ENCODE peak calls at places on chromosomes 5 and 9, in nine cellular contexts. A, K, Y, U, D, Q, F, R and M are unnamed samples.

GRCh38 chr5:317086-317811 is 4.3 kb upstream of the AHRR start:
- DNase-seq in Q (no peak), K (peak; percentile 73), R (no peak), D (peak; percentile 74), U (no peak), F (no peak), A (peak; percentile 93), Y (peak; percentile 79), M (no peak)

GRCh38 chr9:87324613-87325194 is 173.0 kb upstream of the DAPK1 start:
- DNase-seq in K (peak; percentile 58), R (peak; percentile 10), F (no peak), Q (no peak), U (no peak), D (peak; percentile 79), Y (peak; percentile 86), A (peak; percentile 84), M (peak; percentile 37)

GRCh38 chr5:14848385-14848784 is 23.2 kb downstream of the ANKH start:
- DNase-seq in F (no peak), R (no peak), D (no peak), U (no peak), A (no peak), K (no peak), Q (no peak), Y (no peak), M (no peak)

GRCh38 chr9:85178486-85178885 is 509.0 kb downstream of the NTRK2 start:
- DNase-seq in A (no peak), Y (no peak), K (no peak), D (no peak), Q (no peak), R (no peak), U (no peak), F (peak; percentile 60), M (no peak)

GRCh38 chr9:12859704-12860251 is 85.0 kb downstream of the LURAP1L start:
- DNase-seq in K (peak; percentile 90), D (peak; percentile 79), Y (peak; percentile 67), A (peak; percentile 90), F (peak; percentile 82), R (no peak), U (no peak), Q (no peak), M (no peak)

GRCh38 chr9:18720691-18721090 is 246.7 kb downstream of the ADAMTSL1 start:
- DNase-seq in U (no peak), R (no peak), Y (no peak), K (peak; percentile 19), D (no peak), A (peak; percentile 62), Q (no peak), F (no peak), M (no peak)

GRCh38 chr5:67774153-67774552 is 441.4 kb upstream of the PIK3R1 start:
- DNase-seq in Q (no peak), F (no peak), K (no peak), U (no peak), A (peak; percentile 51), D (peak; percentile 65), R (no peak), Y (peak; percentile 69), M (no peak)

GRCh38 chr5:96214442-96215197 is 218.4 kb downstream of the PCSK1 start:
- DNase-seq in F (peak; percentile 73), Y (no peak), U (no peak), D (peak; percentile 21), Q (no peak), K (no peak), R (no peak), A (peak; percentile 17), M (no peak)

DNA sequence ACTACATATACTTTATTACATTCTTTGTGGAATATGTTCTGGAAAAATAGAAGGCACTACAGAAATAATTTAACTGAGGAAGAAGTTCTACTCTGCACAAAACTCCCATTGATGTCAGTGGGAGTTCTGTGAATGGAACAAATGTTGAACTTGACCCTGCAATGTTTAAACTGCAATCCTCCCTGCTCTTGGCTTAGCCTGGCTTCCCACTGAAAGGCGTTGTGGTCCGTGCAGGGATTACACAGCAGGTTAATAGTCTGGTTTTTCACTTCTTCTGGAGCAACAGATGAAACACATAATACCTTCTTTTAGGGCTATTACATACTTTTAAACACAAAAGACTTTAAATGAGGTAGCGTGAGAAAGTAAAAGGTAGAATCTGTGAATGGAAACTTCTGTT is 12.9 kb upstream of the ERBIN start:
- DNase-seq in A (peak; percentile 24), U (no peak), K (no peak), D (peak; percentile 25), Y (no peak), Q (no peak), R (no peak), F (no peak), M (no peak)
- H3K4me3 ChIP-seq in A (no peak overlapping the region), U (no peak overlapping the region), K (no peak overlapping the region), D (no peak overlapping the region), Y (no peak overlapping the region), Q (no peak overlapping the region), R (no peak overlapping the region), F (no peak overlapping the region), M (no peak overlapping the region)

GRCh38 chr5:177447611-177448243 is 1.1 kb downstream of the PRR7 start:
- DNase-seq in A (peak; percentile 90), R (no peak), D (peak; percentile 81), Q (no peak), Y (peak; percentile 83), F (peak; percentile 79), U (peak; percentile 86), K (peak; percentile 95), M (no peak)
- H3K4me3 ChIP-seq in A (peak overlapping the region; percentile 7), R (no peak overlapping the region), D (peak overlapping the region; percentile 28), Q (no peak overlapping the region), Y (peak overlapping the region; percentile 40), F (peak overlapping the region; percentile 58), U (no peak overlapping the region), K (peak overlapping the region; percentile 82), M (peak overlapping the region; percentile 66)

GRCh38 chr5:42570946-42571625 is 147.8 kb downstream of the GHR start:
- DNase-seq in D (peak; percentile 39), A (peak; percentile 72), R (no peak), F (no peak), K (peak; percentile 50), U (no peak), Y (no peak), Q (no peak), M (no peak)

GRCh38 chr5:42564689-42565356 is 141.6 kb downstream of the GHR start:
- DNase-seq in K (peak; percentile 15), U (no peak), R (no peak), D (no peak), Q (no peak), A (no peak), F (no peak), Y (no peak), M (no peak)

GRCh38 chr5:42569953-42570548 is 146.8 kb downstream of the GHR start:
- DNase-seq in D (no peak), R (no peak), K (no peak), Y (no peak), Q (no peak), U (no peak), A (no peak), F (no peak), M (no peak)

GRCh38 chr5:42569325-42569724 is 146.1 kb downstream of the GHR start:
- DNase-seq in K (no peak), D (no peak), Y (no peak), Q (no peak), F (no peak), U (no peak), R (no peak), A (no peak), M (no peak)

DNA sequence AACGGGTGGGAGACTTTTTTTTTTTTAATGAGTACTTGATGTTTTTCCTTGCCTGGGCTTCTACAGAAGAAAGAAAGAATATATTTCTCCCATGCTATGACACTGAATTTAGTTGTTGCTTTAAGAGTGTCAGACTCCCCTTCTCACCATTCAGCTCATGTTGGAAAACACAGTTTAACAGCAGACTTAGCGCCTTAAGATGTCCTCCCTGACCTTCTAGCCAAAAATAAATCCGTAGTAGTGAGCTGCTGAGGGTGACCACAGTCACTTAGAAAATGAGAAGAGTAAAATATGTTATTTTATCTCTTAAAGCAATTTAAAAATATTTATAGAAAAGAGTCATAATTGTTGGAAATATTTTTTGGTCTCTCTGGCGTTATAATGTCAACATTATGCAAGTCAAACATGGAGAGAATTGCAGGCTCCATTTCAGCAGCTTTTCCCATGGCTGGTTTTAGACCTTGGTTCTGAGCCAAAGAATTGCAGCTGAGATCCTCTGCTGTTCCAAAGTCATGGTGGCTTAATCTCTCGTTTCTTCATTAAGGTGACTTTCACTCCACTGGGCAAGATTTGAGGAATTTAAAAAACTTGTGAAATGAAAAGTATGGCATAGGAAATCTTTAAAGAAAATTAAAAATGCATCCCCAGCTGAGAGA is 143.5 kb downstream of the GHR start:
- DNase-seq in R (no peak), K (no peak), F (no peak), A (peak; percentile 53), D (peak; percentile 75), U (no peak), Y (peak; percentile 51), Q (no peak), M (no peak)
- H3K4me3 ChIP-seq in R (no peak overlapping the region), K (no peak overlapping the region), F (no peak overlapping the region), A (no peak overlapping the region), D (no peak overlapping the region), U (peak overlapping the region; percentile 15), Y (no peak overlapping the region), Q (no peak overlapping the region), M (no peak overlapping the region)

GRCh38 chr9:130287736-130288135 is 22.2 kb downstream of the HMCN2 start:
- DNase-seq in R (no peak), U (no peak), K (no peak), D (no peak), Y (no peak), A (no peak), F (no peak), Q (no peak), M (no peak)

GRCh38 chr9:130290353-130291181 is 25.0 kb downstream of the HMCN2 start:
- DNase-seq in A (no peak), U (peak; percentile 65), K (no peak), D (peak; percentile 30), R (no peak), F (no peak), Q (peak; percentile 69), Y (peak; percentile 13), M (no peak)

GRCh38 chr9:130289711-130290241 is 24.2 kb downstream of the HMCN2 start:
- DNase-seq in K (no peak), Q (no peak), F (no peak), U (no peak), A (no peak), D (no peak), Y (no peak), R (no peak), M (no peak)

GRCh38 chr9:130288393-130288792 is 22.8 kb downstream of the HMCN2 start:
- DNase-seq in Y (no peak), R (no peak), Q (no peak), D (no peak), A (no peak), U (no peak), K (no peak), F (no peak), M (no peak)

DNA sequence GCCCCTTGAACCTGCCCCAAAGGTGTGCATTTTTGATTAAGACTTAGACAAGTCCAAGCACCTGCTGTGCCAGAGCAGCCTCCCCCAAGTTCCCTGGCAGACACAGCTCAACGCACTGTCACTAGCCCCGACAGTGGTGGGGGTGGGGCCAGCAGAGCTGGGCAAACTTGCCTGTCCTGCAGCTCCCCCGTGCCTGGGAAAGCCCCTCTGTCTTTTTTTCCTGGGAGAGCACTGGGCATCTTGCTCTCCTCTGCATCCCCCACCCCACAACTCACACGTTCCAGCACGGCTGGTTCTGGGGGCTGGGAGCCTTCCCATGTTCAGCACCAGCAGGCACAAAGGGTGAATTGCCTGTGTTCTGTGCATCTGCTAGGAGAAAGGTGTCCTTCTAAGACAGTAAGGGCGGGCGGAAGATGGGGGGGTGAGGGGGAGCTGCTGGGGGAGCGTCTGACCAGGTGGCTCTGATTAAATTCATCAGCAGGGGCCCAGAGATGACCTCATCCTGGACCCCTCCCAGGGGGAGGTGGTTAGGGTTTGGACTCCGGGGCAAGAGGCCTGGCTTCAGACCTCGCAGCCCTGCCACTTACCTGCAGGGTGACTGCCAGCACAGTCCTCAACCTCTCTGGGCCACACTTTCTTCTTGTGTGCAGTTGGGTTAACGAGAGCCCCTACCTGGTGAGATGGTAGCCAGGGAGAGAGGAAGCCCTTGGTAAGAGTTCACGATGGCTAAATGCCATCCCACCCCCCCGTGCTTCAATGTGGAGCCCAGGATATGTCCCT is 23.6 kb downstream of the HMCN2 start:
- DNase-seq in D (no peak), A (no peak), F (no peak), R (no peak), K (no peak), Y (no peak), U (no peak), Q (no peak), M (no peak)
- H3K4me3 ChIP-seq in D (no peak overlapping the region), A (no peak overlapping the region), F (no peak overlapping the region), R (no peak overlapping the region), K (no peak overlapping the region), Y (no peak overlapping the region), U (no peak overlapping the region), Q (no peak overlapping the region), M (no peak overlapping the region)